ENCODE peak calls at places on chromosomes 4 and X, in seven cellular contexts. F is NCI-H1105, S is NCI-H1092, Z is uterus, T is activated T-cell treated with anti-CD3 and anti-CD28 coated beads for 1 hour, P is H54, Q is NCI-H2029 treated with DMSO at 0.1 percent for 48 hours. H is an unnamed sample.

GRCh38 chr4:23237771-23238170 is 545.0 kb downstream of the GBA3 start:
- DNase-seq in F (no peak), S (no peak), Z (no peak), T (no peak), P (no peak), Q (no peak), H (no peak)

GRCh38 chrX:119895843-119896326 is at the start of gene AKAP14:
- DNase-seq in F (no peak), S (no peak), Z (no peak), T (no peak), P (no peak), Q (no peak), H (no peak)

GRCh38 chr4:72169861-72170260 is 138.1 kb downstream of the NPFFR2 start:
- DNase-seq in F (no peak), S (no peak), Z (no peak), T (no peak), P (no peak), Q (no peak), H (no peak)

GRCh38 chr4:169070071-169070894 is 60.2 kb upstream of the CBR4 start:
- DNase-seq in F (no peak), S (no peak), Z (peak), T (no peak), P (peak), Q (peak), H (no peak)

GRCh38 chrX:130575831-130576404 is 174.1 kb downstream of the RBMX2 start:
- DNase-seq in F (no peak), S (peak), Z (peak), T (no peak), P (peak), Q (no peak), H (no peak)

GRCh38 chr4:53680168-53680567 is 88.9 kb upstream of the LNX1 start:
- DNase-seq in F (no peak), S (no peak), Z (no peak), T (no peak), P (no peak), Q (no peak), H (no peak)

GRCh38 chr4:145882594-145882993 is 56.0 kb downstream of the ZNF827 start:
- DNase-seq in F (peak), S (no peak), Z (no peak), T (no peak), P (no peak), Q (no peak), H (no peak)

GRCh38 chrX:1877780-1878179 is 262.9 kb downstream of the ASMT start:
- DNase-seq in F (no peak), S (no peak), Z (no peak), T (no peak), P (no peak), Q (no peak), H (no peak)

GRCh38 chr4:183171484-183172267 is 72.6 kb downstream of the WWC2 start:
- DNase-seq in F (no peak), S (no peak), Z (no peak), T (no peak), P (no peak), Q (no peak), H (no peak)

GRCh38 chrX:77527233-77528001 is 80.2 kb downstream of the FGF16 start:
- DNase-seq in F (no peak), S (no peak), Z (peak), T (no peak), P (no peak), Q (no peak), H (no peak)

GRCh38 chr4:6892190-6892908 is 17.3 kb upstream of the TBC1D14 start:
- DNase-seq in F (no peak), S (no peak), Z (no peak), T (no peak), P (no peak), Q (no peak), H (no peak)

GRCh38 chrX:103012945-103013344 is 51.0 kb downstream of the BEX1 start:
- DNase-seq in F (no peak), S (no peak), Z (no peak), T (no peak), P (no peak), Q (no peak), H (no peak)

GRCh38 chr4:175633310-175633709 is 178.8 kb downstream of the GPM6A start:
- DNase-seq in F (no peak), S (no peak), Z (no peak), T (no peak), P (no peak), Q (no peak), H (no peak)

GRCh38 chr4:166078383-166078782 is 205.3 kb downstream of the TLL1 start:
- DNase-seq in F (no peak), S (no peak), Z (no peak), T (no peak), P (no peak), Q (no peak), H (no peak)

GRCh38 chr4:145308598-145308997 is 128.2 kb upstream of the OTUD4 start:
- DNase-seq in F (no peak), S (no peak), Z (no peak), T (no peak), P (no peak), Q (no peak), H (peak)

GRCh38 chrX:1717326-1717725 is 102.5 kb downstream of the ASMT start:
- DNase-seq in F (no peak), S (no peak), Z (no peak), T (no peak), P (no peak), Q (no peak), H (no peak)

GRCh38 chr4:180610317-180610716 is 1632.9 kb upstream of the TENM3 start:
- DNase-seq in F (no peak), S (no peak), Z (no peak), T (no peak), P (peak), Q (no peak), H (no peak)

GRCh38 chrX:139691493-139691842 is 16.5 kb downstream of the MCF2 start:
- DNase-seq in F (no peak), S (no peak), Z (no peak), T (no peak), P (no peak), Q (no peak), H (no peak)

GRCh38 chrX:112844250-112844649 is 3.6 kb upstream of the AMOT start:
- DNase-seq in F (no peak), S (no peak), Z (no peak), T (no peak), P (no peak), Q (no peak), H (no peak)

GRCh38 chrX:5051831-5052491 is 1176.7 kb downstream of the NLGN4X start:
- DNase-seq in F (no peak), S (no peak), Z (peak), T (no peak), P (no peak), Q (no peak), H (no peak)

GRCh38 chrX:119984652-119985051 is 41.1 kb upstream of the NKAP start:
- DNase-seq in F (no peak), S (no peak), Z (no peak), T (no peak), P (no peak), Q (peak), H (no peak)

GRCh38 chrX:19724409-19724808 is 163.0 kb downstream of the SH3KBP1 start:
- DNase-seq in F (no peak), S (no peak), Z (no peak), T (no peak), P (no peak), Q (no peak), H (no peak)

GRCh38 chrX:135453381-135453780 is 31.6 kb downstream of the SMIM10L2A start:
- DNase-seq in F (no peak), S (no peak), Z (no peak), T (no peak), P (no peak), Q (no peak), H (no peak)

GRCh38 chr4:57303012-57303751 is 193.0 kb upstream of the IGFBP7 start:
- DNase-seq in F (no peak), S (no peak), Z (no peak), T (no peak), P (no peak), Q (no peak), H (no peak)

GRCh38 chrX:24796204-24796603 is 102.5 kb downstream of the POLA1 start:
- DNase-seq in F (no peak), S (no peak), Z (no peak), T (no peak), P (no peak), Q (no peak), H (no peak)

GRCh38 chr4:77465271-77465670 is 140.3 kb upstream of the CXCL13 start:
- DNase-seq in F (no peak), S (no peak), Z (no peak), T (no peak), P (no peak), Q (no peak), H (peak)

GRCh38 chr4:112947616-112948015 is 101.8 kb upstream of the ANK2 start:
- DNase-seq in F (no peak), S (no peak), Z (no peak), T (no peak), P (no peak), Q (no peak), H (no peak)

GRCh38 chrX:16484338-16484737 is 165.6 kb upstream of the S100G start:
- DNase-seq in F (no peak), S (no peak), Z (no peak), T (no peak), P (peak), Q (no peak), H (no peak)

GRCh38 chr4:136706942-136707341 is 825.4 kb downstream of the PCDH18 start:
- DNase-seq in F (no peak), S (no peak), Z (no peak), T (no peak), P (no peak), Q (no peak), H (no peak)

GRCh38 chr4:70704333-70705145 is 16.2 kb downstream of the UTP3 start:
- DNase-seq in F (peak), S (peak), Z (peak), T (peak), P (no peak), Q (peak), H (peak)

GRCh38 chr4:63921561-63921960 is 487.7 kb downstream of the TECRL start:
- DNase-seq in F (no peak), S (no peak), Z (no peak), T (no peak), P (no peak), Q (no peak), H (no peak)

GRCh38 chrX:17531500-17531899 is 156.5 kb downstream of the NHS start:
- DNase-seq in F (no peak), S (no peak), Z (no peak), T (no peak), P (no peak), Q (no peak), H (no peak)

GRCh38 chr4:52198356-52198755 is 147.3 kb downstream of the SPATA18 start:
- DNase-seq in F (no peak), S (no peak), Z (no peak), T (no peak), P (no peak), Q (no peak), H (no peak)

GRCh38 chr4:154314248-154314647 is 177.4 kb downstream of the DCHS2 start:
- DNase-seq in F (no peak), S (no peak), Z (no peak), T (no peak), P (no peak), Q (no peak), H (no peak)